ENCODE peak calls at places on chromosomes 11 and 22, in eight cellular contexts. One of them, this sample, is unnamed.

GRCh38 chr11:78727816-78728215 is 153.2 kb upstream of the NARS2 start:
- DNase-seq in body of pancreas: no peak
- DNase-seq in endothelial cell of umbilical vein: no peak
- DNase-seq in IMR-90: no peak
- DNase-seq in heart left ventricle: no peak
- DNase-seq in suprapubic skin: no peak
- DNase-seq in spleen: no peak
- DNase-seq in right lobe of liver: no peak
- DNase-seq in this sample: no peak

GRCh38 chr22:44049369-44050231 is 25.5 kb downstream of the PARVB start:
- DNase-seq in body of pancreas: no peak
- DNase-seq in suprapubic skin: no peak
- DNase-seq in endothelial cell of umbilical vein: peak; percentile 33
- DNase-seq in IMR-90: no peak
- DNase-seq in right lobe of liver: no peak
- DNase-seq in heart left ventricle: no peak
- DNase-seq in spleen: no peak
- DNase-seq in this sample: no peak

GRCh38 chr11:73236879-73237278 is 18.8 kb downstream of the P2RY2 start:
- DNase-seq in spleen: peak; percentile 78
- DNase-seq in endothelial cell of umbilical vein: peak; percentile 61
- DNase-seq in IMR-90: peak; percentile 18
- DNase-seq in heart left ventricle: peak; percentile 77
- DNase-seq in right lobe of liver: peak; percentile 58
- DNase-seq in suprapubic skin: no peak
- DNase-seq in body of pancreas: no peak
- DNase-seq in this sample: peak; percentile 46

GRCh38 chr11:74154621-74155281 is 16.1 kb downstream of the C2CD3 start:
- DNase-seq in body of pancreas: no peak
- DNase-seq in right lobe of liver: no peak
- DNase-seq in heart left ventricle: peak; percentile 27
- DNase-seq in endothelial cell of umbilical vein: peak; percentile 11
- DNase-seq in suprapubic skin: no peak
- DNase-seq in spleen: no peak
- DNase-seq in IMR-90: no peak
- DNase-seq in this sample: peak; percentile 48

GRCh38 chr11:61815790-61816735 is 740 bp downstream of the FADS1 start:
- DNase-seq in suprapubic skin: no peak
- DNase-seq in heart left ventricle: peak; percentile 78
- DNase-seq in right lobe of liver: peak; percentile 79
- DNase-seq in body of pancreas: peak; percentile 61
- DNase-seq in IMR-90: peak; percentile 60
- DNase-seq in endothelial cell of umbilical vein: peak; percentile 78
- DNase-seq in spleen: peak; percentile 87
- DNase-seq in this sample: peak; percentile 72

GRCh38 chr11:16778286-16778685 is 39.8 kb downstream of the C11orf58 start:
- DNase-seq in spleen: peak; percentile 27
- DNase-seq in right lobe of liver: no peak
- DNase-seq in endothelial cell of umbilical vein: no peak
- DNase-seq in suprapubic skin: no peak
- DNase-seq in heart left ventricle: no peak
- DNase-seq in body of pancreas: no peak
- DNase-seq in IMR-90: no peak
- DNase-seq in this sample: no peak

GRCh38 chr11:72308226-72309073 is 64.5 kb upstream of the PHOX2A start:
- DNase-seq in right lobe of liver: no peak
- DNase-seq in endothelial cell of umbilical vein: peak; percentile 15
- DNase-seq in heart left ventricle: no peak
- DNase-seq in IMR-90: peak; percentile 98
- DNase-seq in suprapubic skin: no peak
- DNase-seq in spleen: no peak
- DNase-seq in body of pancreas: peak; percentile 22
- DNase-seq in this sample: no peak

GRCh38 chr11:28606930-28607329 is 498.7 kb downstream of the METTL15 start:
- DNase-seq in endothelial cell of umbilical vein: no peak
- DNase-seq in IMR-90: no peak
- DNase-seq in body of pancreas: no peak
- DNase-seq in heart left ventricle: no peak
- DNase-seq in right lobe of liver: no peak
- DNase-seq in spleen: no peak
- DNase-seq in suprapubic skin: no peak
- DNase-seq in this sample: no peak

GRCh38 chr11:77127969-77128691 is at the start of gene MYO7A:
- DNase-seq in spleen: no peak
- DNase-seq in body of pancreas: peak; percentile 89
- DNase-seq in heart left ventricle: peak; percentile 81
- DNase-seq in right lobe of liver: peak; percentile 92
- DNase-seq in IMR-90: peak; percentile 55
- DNase-seq in suprapubic skin: no peak
- DNase-seq in endothelial cell of umbilical vein: peak; percentile 26
- DNase-seq in this sample: peak; percentile 88

GRCh38 chr11:121630041-121630440 is 177.3 kb upstream of the SORL1-AS1 start:
- DNase-seq in spleen: no peak
- DNase-seq in right lobe of liver: no peak
- DNase-seq in body of pancreas: no peak
- DNase-seq in suprapubic skin: no peak
- DNase-seq in heart left ventricle: no peak
- DNase-seq in IMR-90: peak; percentile 93
- DNase-seq in endothelial cell of umbilical vein: peak; percentile 83
- DNase-seq in this sample: no peak

GRCh38 chr11:2521081-2521480 is 76.3 kb downstream of the KCNQ1 start:
- DNase-seq in body of pancreas: no peak
- DNase-seq in endothelial cell of umbilical vein: no peak
- DNase-seq in right lobe of liver: no peak
- DNase-seq in spleen: peak; percentile 45
- DNase-seq in heart left ventricle: peak; percentile 9
- DNase-seq in IMR-90: no peak
- DNase-seq in suprapubic skin: peak; percentile 56
- DNase-seq in this sample: no peak

GRCh38 chr11:66368484-66368883 is 3.1 kb downstream of the SLC29A2 start:
- DNase-seq in endothelial cell of umbilical vein: no peak
- DNase-seq in IMR-90: no peak
- DNase-seq in right lobe of liver: no peak
- DNase-seq in body of pancreas: no peak
- DNase-seq in suprapubic skin: no peak
- DNase-seq in heart left ventricle: no peak
- DNase-seq in spleen: peak; percentile 65
- DNase-seq in this sample: no peak

GRCh38 chr22:42673898-42674390 is 24.8 kb upstream of the CYB5R3 start:
- DNase-seq in heart left ventricle: no peak
- DNase-seq in suprapubic skin: no peak
- DNase-seq in spleen: no peak
- DNase-seq in IMR-90: no peak
- DNase-seq in right lobe of liver: no peak
- DNase-seq in body of pancreas: no peak
- DNase-seq in endothelial cell of umbilical vein: peak; percentile 47
- DNase-seq in this sample: no peak

GRCh38 chr11:128235446-128235845 is 351.9 kb downstream of the ETS1 start:
- DNase-seq in heart left ventricle: no peak
- DNase-seq in IMR-90: no peak
- DNase-seq in right lobe of liver: no peak
- DNase-seq in spleen: no peak
- DNase-seq in endothelial cell of umbilical vein: no peak
- DNase-seq in suprapubic skin: no peak
- DNase-seq in body of pancreas: no peak
- DNase-seq in this sample: no peak

GRCh38 chr11:124183045-124183444 is at the start of gene OR10D3:
- DNase-seq in heart left ventricle: no peak
- DNase-seq in spleen: no peak
- DNase-seq in right lobe of liver: no peak
- DNase-seq in body of pancreas: no peak
- DNase-seq in suprapubic skin: no peak
- DNase-seq in IMR-90: no peak
- DNase-seq in endothelial cell of umbilical vein: no peak
- DNase-seq in this sample: no peak

GRCh38 chr11:70568504-70569172 is 170.3 kb downstream of the CTTN start:
- DNase-seq in spleen: peak; percentile 71
- DNase-seq in IMR-90: peak; percentile 24
- DNase-seq in endothelial cell of umbilical vein: no peak
- DNase-seq in right lobe of liver: no peak
- DNase-seq in suprapubic skin: no peak
- DNase-seq in heart left ventricle: peak; percentile 55
- DNase-seq in body of pancreas: no peak
- DNase-seq in this sample: peak; percentile 22
- TF ChIP-seq CTCF in spleen: peak; percentile 28
- TF ChIP-seq CTCF in IMR-90: no peak
- TF ChIP-seq CTCF in endothelial cell of umbilical vein: no peak
- TF ChIP-seq CTCF in right lobe of liver: no peak
- TF ChIP-seq CTCF in suprapubic skin: no peak
- TF ChIP-seq CTCF in heart left ventricle: peak; percentile 59
- TF ChIP-seq CTCF in body of pancreas: no peak
- TF ChIP-seq CTCF in this sample: no peak

GRCh38 chr22:49269371-49269770 is 558.3 kb downstream of the BRD1 start:
- DNase-seq in IMR-90: no peak
- DNase-seq in spleen: no peak
- DNase-seq in right lobe of liver: no peak
- DNase-seq in heart left ventricle: no peak
- DNase-seq in endothelial cell of umbilical vein: no peak
- DNase-seq in body of pancreas: no peak
- DNase-seq in suprapubic skin: no peak
- DNase-seq in this sample: no peak

GRCh38 chr22:49269928-49270327 is 557.7 kb downstream of the BRD1 start:
- DNase-seq in suprapubic skin: peak; percentile 63
- DNase-seq in IMR-90: no peak
- DNase-seq in heart left ventricle: no peak
- DNase-seq in body of pancreas: no peak
- DNase-seq in right lobe of liver: no peak
- DNase-seq in endothelial cell of umbilical vein: no peak
- DNase-seq in spleen: peak; percentile 39
- DNase-seq in this sample: no peak

GRCh38 chr22:49266561-49267519 is 560.8 kb downstream of the BRD1 start:
- DNase-seq in endothelial cell of umbilical vein: no peak
- DNase-seq in IMR-90: no peak
- DNase-seq in suprapubic skin: peak; percentile 66
- DNase-seq in spleen: no peak
- DNase-seq in right lobe of liver: no peak
- DNase-seq in heart left ventricle: no peak
- DNase-seq in body of pancreas: no peak
- DNase-seq in this sample: no peak

GRCh38 chr22:49268924-49269323 is 558.7 kb downstream of the BRD1 start:
- DNase-seq in heart left ventricle: no peak
- DNase-seq in body of pancreas: no peak
- DNase-seq in IMR-90: no peak
- DNase-seq in suprapubic skin: no peak
- DNase-seq in endothelial cell of umbilical vein: no peak
- DNase-seq in spleen: peak; percentile 19
- DNase-seq in right lobe of liver: no peak
- DNase-seq in this sample: no peak

GRCh38 chr22:49267996-49268395 is 559.7 kb downstream of the BRD1 start:
- DNase-seq in endothelial cell of umbilical vein: no peak
- DNase-seq in spleen: peak; percentile 13
- DNase-seq in IMR-90: no peak
- DNase-seq in body of pancreas: no peak
- DNase-seq in heart left ventricle: no peak
- DNase-seq in right lobe of liver: no peak
- DNase-seq in suprapubic skin: peak; percentile 54
- DNase-seq in this sample: no peak
- TF ChIP-seq POLR2A in endothelial cell of umbilical vein: no peak
- TF ChIP-seq POLR2A in spleen: no peak
- TF ChIP-seq POLR2A in IMR-90: no peak
- TF ChIP-seq POLR2A in body of pancreas: no peak
- TF ChIP-seq POLR2A in heart left ventricle: no peak
- TF ChIP-seq POLR2A in right lobe of liver: no peak
- TF ChIP-seq POLR2A in suprapubic skin: no peak
- TF ChIP-seq POLR2A in this sample: no peak

DNA sequence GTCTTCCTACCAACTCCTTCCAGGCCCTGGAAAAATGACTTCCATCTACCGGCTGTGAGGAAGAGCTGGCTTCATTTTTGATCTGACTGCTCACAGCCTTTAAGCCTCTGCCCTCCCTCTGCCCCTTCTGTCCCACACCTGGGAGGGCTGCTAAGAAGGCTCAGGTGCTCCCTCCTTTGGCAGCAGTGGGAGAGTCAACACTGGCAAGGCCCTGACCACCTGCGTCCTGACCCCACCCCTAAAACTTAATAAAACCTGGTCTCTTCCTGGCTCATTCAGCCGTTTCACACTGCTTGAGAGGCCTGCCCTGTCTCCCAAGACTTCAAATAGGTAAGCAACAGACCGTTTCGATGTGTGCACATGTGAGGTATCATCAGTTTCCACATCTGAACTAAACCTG is 52.1 kb upstream of the NFRKB start:
- DNase-seq in body of pancreas: no peak
- DNase-seq in right lobe of liver: no peak
- DNase-seq in heart left ventricle: no peak
- DNase-seq in IMR-90: no peak
- DNase-seq in spleen: no peak
- DNase-seq in endothelial cell of umbilical vein: no peak
- DNase-seq in suprapubic skin: no peak
- DNase-seq in this sample: peak; percentile 77
- TF ChIP-seq CTCF in body of pancreas: no peak
- TF ChIP-seq CTCF in right lobe of liver: no peak
- TF ChIP-seq CTCF in heart left ventricle: no peak
- TF ChIP-seq CTCF in IMR-90: no peak
- TF ChIP-seq CTCF in spleen: no peak
- TF ChIP-seq CTCF in endothelial cell of umbilical vein: no peak
- TF ChIP-seq CTCF in suprapubic skin: no peak
- TF ChIP-seq CTCF in this sample: peak; percentile 33

GRCh38 chr22:46596819-46597218 is 23.4 kb upstream of the GRAMD4 start:
- DNase-seq in spleen: peak; percentile 73
- DNase-seq in heart left ventricle: no peak
- DNase-seq in suprapubic skin: no peak
- DNase-seq in endothelial cell of umbilical vein: no peak
- DNase-seq in body of pancreas: peak; percentile 96
- DNase-seq in IMR-90: no peak
- DNase-seq in right lobe of liver: no peak
- DNase-seq in this sample: peak; percentile 99

GRCh38 chr22:46595545-46595944 is 24.6 kb upstream of the GRAMD4 start:
- DNase-seq in body of pancreas: no peak
- DNase-seq in suprapubic skin: no peak
- DNase-seq in endothelial cell of umbilical vein: no peak
- DNase-seq in heart left ventricle: no peak
- DNase-seq in IMR-90: no peak
- DNase-seq in right lobe of liver: no peak
- DNase-seq in spleen: peak; percentile 74
- DNase-seq in this sample: peak; percentile 61

GRCh38 chr22:46594947-46595298 is 25.3 kb upstream of the GRAMD4 start:
- DNase-seq in spleen: peak; percentile 73
- DNase-seq in suprapubic skin: no peak
- DNase-seq in IMR-90: no peak
- DNase-seq in heart left ventricle: no peak
- DNase-seq in right lobe of liver: peak; percentile 20
- DNase-seq in endothelial cell of umbilical vein: no peak
- DNase-seq in body of pancreas: no peak
- DNase-seq in this sample: no peak

GRCh38 chr22:46593996-46594946 is 25.9 kb upstream of the GRAMD4 start:
- DNase-seq in IMR-90: no peak
- DNase-seq in suprapubic skin: no peak
- DNase-seq in heart left ventricle: no peak
- DNase-seq in right lobe of liver: no peak
- DNase-seq in endothelial cell of umbilical vein: no peak
- DNase-seq in body of pancreas: no peak
- DNase-seq in spleen: peak; percentile 78
- DNase-seq in this sample: no peak

DNA sequence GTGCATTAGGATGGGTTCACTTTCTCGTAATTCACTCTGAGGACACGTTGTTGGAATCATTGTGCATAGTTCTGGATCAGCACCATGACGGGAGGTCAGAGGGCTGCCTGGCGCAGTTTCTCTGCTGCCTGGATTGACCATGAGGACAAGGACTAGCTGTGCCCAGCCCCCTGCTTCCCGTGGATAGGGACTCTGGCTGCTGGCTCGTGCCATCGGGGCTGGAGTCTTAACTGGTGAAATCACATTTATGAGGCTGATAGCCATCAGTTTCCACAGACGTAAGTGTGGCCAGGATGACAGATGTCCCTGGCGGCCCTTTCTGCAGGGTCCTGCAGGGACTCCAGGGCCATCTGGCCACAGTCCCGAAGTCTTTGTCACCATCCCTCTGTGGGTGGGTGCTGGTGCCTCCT is 24.1 kb upstream of the GRAMD4 start:
- DNase-seq in right lobe of liver: peak; percentile 20
- DNase-seq in endothelial cell of umbilical vein: no peak
- DNase-seq in IMR-90: no peak
- DNase-seq in spleen: peak; percentile 80
- DNase-seq in heart left ventricle: peak; percentile 95
- DNase-seq in suprapubic skin: no peak
- DNase-seq in body of pancreas: peak; percentile 42
- DNase-seq in this sample: peak; percentile 95
- TF ChIP-seq POLR2A in right lobe of liver: no peak
- TF ChIP-seq POLR2A in endothelial cell of umbilical vein: no peak
- TF ChIP-seq POLR2A in IMR-90: no peak
- TF ChIP-seq POLR2A in spleen: no peak
- TF ChIP-seq POLR2A in heart left ventricle: no peak
- TF ChIP-seq POLR2A in suprapubic skin: no peak
- TF ChIP-seq POLR2A in body of pancreas: no peak
- TF ChIP-seq POLR2A in this sample: no peak

This sample was measured in thyroid gland.